ENCODE peak calls at places on chromosomes 5 and 9, in five cellular contexts. R is H1, F is K562, V is HepG2, C is HCT116. N is an unnamed sample.
A peak's percentile ranks its signal among the peaks of the same experiment; 100 is the strongest.

GRCh38 chr5:78745985-78746384 is 97.4 kb upstream of the LHFPL2 start:
- DNase-seq in C (no peak), F (no peak), V (no peak), R (no peak), N (no peak)

GRCh38 chr9:80875947-80876346 is 813.4 kb downstream of the TLE1 start:
- DNase-seq in V (no peak), F (no peak), C (no peak), R (no peak), N (no peak)

GRCh38 chr5:102554728-102555127 is 55.9 kb upstream of the SLCO6A1 start:
- DNase-seq in C (peak; percentile 21), F (no peak), V (peak; percentile 12), R (no peak), N (no peak)

GRCh38 chr5:92390657-92391056 is 1007.5 kb upstream of the ARRDC3 start:
- DNase-seq in R (no peak), V (no peak), F (no peak), C (no peak), N (no peak)

GRCh38 chr9:106772523-106773290 is 90.3 kb upstream of the ZNF462 start:
- DNase-seq in C (no peak), F (no peak), V (no peak), R (no peak), N (no peak)

GRCh38 chr5:1840741-1841521 is 39.7 kb downstream of the NDUFS6 start:
- DNase-seq in R (peak; percentile 65), V (no peak), F (no peak), C (no peak), N (no peak)

GRCh38 chr9:120892748-120893584 is 16.0 kb upstream of the PHF19 start:
- DNase-seq in C (no peak), R (no peak), F (no peak), V (no peak), N (no peak)

GRCh38 chr5:119360905-119361605 is 5.2 kb downstream of the TNFAIP8 start:
- DNase-seq in F (no peak), V (no peak), C (no peak), R (no peak), N (no peak)

GRCh38 chr9:134647359-134648115 is 5.9 kb downstream of the COL5A1 start:
- DNase-seq in C (no peak), R (no peak), F (no peak), V (no peak), N (no peak)

GRCh38 chr5:28404363-28405071 is 1366.1 kb upstream of the CDH9 start:
- DNase-seq in V (no peak), C (no peak), R (no peak), F (no peak), N (no peak)

GRCh38 chr9:36835271-36835996 is 198.6 kb downstream of the PAX5 start:
- DNase-seq in C (no peak), R (no peak), V (no peak), F (no peak), N (no peak)

GRCh38 chr5:157651623-157652376 is 438 bp downstream of the SOX30 start:
- DNase-seq in C (no peak), V (no peak), R (peak; percentile 55), F (no peak), N (no peak)

GRCh38 chr9:37381094-37381741 is 41.3 kb upstream of the GRHPR start:
- DNase-seq in F (no peak), V (peak; percentile 56), C (no peak), R (no peak), N (no peak)

GRCh38 chr9:115328228-115328627 is 210.3 kb upstream of the TNC start:
- DNase-seq in C (no peak), F (no peak), V (no peak), R (no peak), N (no peak)

GRCh38 chr5:141241496-141241895 is 3.7 kb upstream of the PCDHB15 start:
- DNase-seq in R (no peak), F (no peak), V (no peak), C (no peak), N (no peak)

GRCh38 chr9:6938447-6938846 is 180.7 kb downstream of the KDM4C start:
- DNase-seq in C (no peak), R (no peak), F (no peak), V (peak; percentile 36), N (peak; percentile 41)

GRCh38 chr5:33659526-33660169 is 218.9 kb downstream of the TARS1 start:
- DNase-seq in C (no peak), V (no peak), R (no peak), F (no peak), N (no peak)
- TF ChIP-seq JUND in C (no peak), V (no peak), R (no peak), F (no peak), N (no peak)

DNA sequence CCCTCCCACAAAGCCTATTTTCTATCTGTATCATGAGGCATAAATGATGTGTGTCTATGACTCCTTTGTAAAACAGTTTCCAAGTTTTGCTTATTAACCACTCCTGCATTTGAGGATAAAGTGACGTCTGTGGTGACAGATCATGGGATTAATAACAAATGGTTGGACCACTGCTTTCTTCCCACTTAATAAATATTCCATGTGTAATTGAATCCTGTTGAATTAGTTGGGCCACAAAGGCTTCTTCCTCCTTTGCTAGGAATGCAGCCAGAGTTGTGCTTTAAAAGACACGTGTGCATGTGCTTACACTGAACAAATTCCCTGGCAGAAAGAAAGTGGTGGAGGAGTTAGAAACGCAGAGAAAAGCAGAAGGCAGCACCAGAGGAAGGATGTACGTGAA is 150.3 kb downstream of the ACTBL2 start:
- DNase-seq in C (no peak), V (no peak), F (no peak), R (no peak), N (no peak)
- TF ChIP-seq JUND in C (no peak), V (no peak), F (no peak), R (no peak), N (no peak)

DNA sequence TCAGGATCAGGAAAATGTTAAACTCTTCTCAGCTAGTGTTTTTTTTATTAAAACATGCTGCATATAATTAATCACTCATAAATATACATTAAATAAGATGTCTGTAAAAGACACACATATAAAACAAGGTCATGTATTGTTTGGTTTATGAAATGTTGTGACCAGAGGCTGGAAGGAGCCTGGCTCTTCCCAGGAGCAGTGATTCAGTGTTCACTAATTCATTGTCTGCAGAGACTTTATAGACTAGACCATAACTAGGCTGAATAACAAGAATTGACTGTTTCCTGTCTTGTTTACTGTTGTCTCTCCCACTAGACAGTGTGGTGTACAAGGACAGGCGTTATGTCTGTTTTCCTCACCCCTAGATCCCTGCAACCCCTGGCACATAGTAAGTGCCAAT is 49.1 kb upstream of the ANKRD55 start:
- DNase-seq in V (no peak), C (no peak), R (no peak), F (no peak), N (no peak)
- TF ChIP-seq JUND in V (no peak), C (no peak), R (no peak), F (no peak), N (no peak)

GRCh38 chr9:136276716-136277115 is 27.2 kb downstream of the CCDC187 start:
- DNase-seq in V (no peak), F (no peak), R (no peak), C (no peak), N (no peak)

GRCh38 chr9:136277746-136278145 is 26.1 kb downstream of the CCDC187 start:
- DNase-seq in F (no peak), V (no peak), R (no peak), C (no peak), N (no peak)

GRCh38 chr9:136273921-136274785 is 28.5 kb upstream of the QSOX2 start:
- DNase-seq in F (no peak), C (no peak), R (no peak), V (no peak), N (no peak)

GRCh38 chr9:136274786-136275654 is 28.9 kb downstream of the CCDC187 start:
- DNase-seq in R (no peak), C (no peak), V (no peak), F (no peak), N (no peak)

GRCh38 chr9:136275655-136276429 is 28.1 kb downstream of the CCDC187 start:
- DNase-seq in R (no peak), F (no peak), V (peak; percentile 33), C (no peak), N (no peak)
- TF ChIP-seq JUND in R (no peak), F (no peak), V (no peak), C (no peak), N (no peak)

DNA sequence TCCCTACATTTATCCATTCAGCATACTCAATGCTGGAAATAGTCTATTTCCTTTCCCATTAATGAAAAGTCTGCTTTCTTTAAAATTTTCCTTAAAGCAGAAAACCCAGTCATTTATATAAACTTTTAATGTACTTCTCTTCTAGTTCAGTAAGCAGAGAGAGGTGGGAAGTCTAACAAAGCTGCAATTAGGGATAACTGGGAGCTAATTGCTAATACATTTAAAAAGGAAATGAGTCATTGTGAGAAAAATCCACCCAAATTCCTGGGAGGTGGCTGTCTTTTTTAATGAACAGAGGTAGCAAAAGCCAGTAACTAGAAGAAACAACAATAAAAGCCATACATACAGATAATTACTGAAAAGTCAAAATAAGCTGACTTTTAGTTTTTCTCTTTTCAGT is 128.6 kb downstream of the FBN2 start:
- DNase-seq in R (no peak), C (no peak), V (no peak), F (no peak), N (no peak)
- TF ChIP-seq JUND in R (peak; percentile 22), C (no peak), V (no peak), F (no peak), N (no peak)

GRCh38 chr5:172506921-172507320 is 52.6 kb upstream of the SH3PXD2B start:
- DNase-seq in R (peak; percentile 14), V (no peak), F (no peak), C (no peak), N (no peak)
- TF ChIP-seq JUND in R (no peak), V (no peak), F (no peak), C (no peak), N (no peak)

GRCh38 chr9:93578844-93579243 is 2.5 kb downstream of the PHF2 start:
- DNase-seq in V (no peak), C (no peak), F (no peak), R (no peak), N (no peak)

GRCh38 chr9:93575706-93576295 is 583 bp upstream of the PHF2 start:
- DNase-seq in C (no peak), R (peak; percentile 65), F (peak; percentile 75), V (no peak), N (peak; percentile 58)

GRCh38 chr9:93576296-93577044 is at the start of gene PHF2:
- DNase-seq in C (no peak), F (peak; percentile 76), V (no peak), R (no peak), N (no peak)

GRCh38 chr9:93577940-93578682 is 1.7 kb downstream of the PHF2 start:
- DNase-seq in R (peak; percentile 45), F (no peak), C (no peak), V (no peak), N (no peak)

GRCh38 chr9:93577045-93577939 is 908 bp downstream of the PHF2 start:
- DNase-seq in F (peak; percentile 49), V (no peak), C (no peak), R (no peak), N (peak; percentile 82)
- TF ChIP-seq JUND in F (no peak), V (no peak), C (no peak), R (no peak), N (no peak)

N was measured in T47D.